ENCODE peak calls at places on chromosomes 5 and 9, in ten cellular contexts. A is epithelial cell of prostate, K is endothelial cell, J is hepatic stellate cell, E is NCI-H1417, N is HCT116, Y is midbrain, Z is left colon, H is COR-L47, C is mesothelial cell of epicardium. D is an unnamed sample.
A peak's percentile ranks its signal among the peaks of the same experiment; 100 is the strongest.

GRCh38 chr5:87300744-87301143 is 33.1 kb downstream of the RASA1 start:
- DNase-seq in A (peak; percentile 80), K (no peak), J (peak; percentile 62), E (no peak), N (peak; percentile 81), Y (no peak), Z (no peak), H (no peak), C (no peak), D (no peak)

GRCh38 chr5:36739751-36740221 is 133.4 kb downstream of the SLC1A3 start:
- DNase-seq in A (no peak), K (peak; percentile 89), J (peak; percentile 37), E (peak; percentile 64), N (peak; percentile 73), Y (peak; percentile 57), Z (peak; percentile 44), H (peak; percentile 71), C (peak; percentile 75), D (peak; percentile 78)

GRCh38 chr9:96136992-96137665 is 164.8 kb downstream of the HSD17B3 start:
- DNase-seq in A (no peak), K (no peak), J (peak; percentile 51), E (no peak), N (no peak), Y (peak; percentile 68), Z (peak; percentile 76), H (no peak), C (no peak), D (peak; percentile 64)

GRCh38 chr5:142017832-142018427 is 5.1 kb upstream of the GNPDA1 start:
- DNase-seq in A (no peak), K (no peak), J (no peak), E (no peak), N (no peak), Y (no peak), Z (no peak), H (no peak), C (no peak), D (no peak)

GRCh38 chr9:35673132-35673997 is at the start of gene CA9:
- DNase-seq in A (no peak), K (no peak), J (no peak), E (no peak), N (no peak), Y (peak; percentile 7), Z (peak; percentile 70), H (peak; percentile 39), C (no peak), D (no peak)

GRCh38 chr5:134252671-134253070 is 26.8 kb upstream of the PPP2CA start:
- DNase-seq in A (peak; percentile 63), K (no peak), J (peak; percentile 77), E (no peak), N (peak; percentile 74), Y (no peak), Z (no peak), H (no peak), C (no peak), D (no peak)

GRCh38 chr5:119276976-119277375 is 78.8 kb upstream of the TNFAIP8 start:
- DNase-seq in A (no peak), K (no peak), J (no peak), E (no peak), N (no peak), Y (no peak), Z (no peak), H (no peak), C (no peak), D (no peak)

GRCh38 chr9:107827304-107827703 is 337.7 kb upstream of the KLF4 start:
- DNase-seq in A (no peak), K (no peak), J (no peak), E (no peak), N (no peak), Y (no peak), Z (no peak), H (no peak), C (no peak), D (no peak)

GRCh38 chr5:176738851-176739250 is 71.5 kb upstream of the UNC5A start:
- DNase-seq in A (no peak), K (no peak), J (no peak), E (peak; percentile 58), N (no peak), Y (no peak), Z (no peak), H (peak; percentile 43), C (peak; percentile 20), D (no peak)

GRCh38 chr5:156913719-156914370 is 49.2 kb downstream of the TIMD4 start:
- DNase-seq in A (no peak), K (no peak), J (no peak), E (peak; percentile 88), N (no peak), Y (no peak), Z (peak; percentile 26), H (peak; percentile 69), C (no peak), D (no peak)